ENCODE peak calls at places on chromosomes 3 and 15, in nine cellular contexts. J is RWPE1; X is activated T-helper 1 cell treated with anti-CD3 and anti-CD28 coated beads, Interleukin-12 subunit alpha, Interleukin-12 subunit beta, Interleukin-2, Interleukin-4 antibody, amounts not matched to agents 30 ng/mL and 10 ng/mL and 1 ng/mL, durations not matched to agents 14 hours and 24 hours and 36 hours; I is CD4-positive, alpha-beta memory T cell; A is stimulated activated effector memory CD8-positive, alpha-beta T cell treated with anti-CD3 and anti-CD28 coated beads, Interleukin-12 subunit alpha, Interleukin-12 subunit beta, amount 100 ng/mL, for 72 hours; O is choroid plexus epithelial cell; S is T-helper 9 cell; N is SW480; E is H54. Y is an unnamed sample.

GRCh38 chr15:34753236-34753894 is 1.4 kb downstream of the GJD2 start:
- DNase-seq in J (peak; percentile 66), X (no peak), I (no peak), A (no peak), O (peak; percentile 63), S (no peak), N (peak; percentile 20), E (peak; percentile 48), Y (no peak)

GRCh38 chr3:195580733-195581443 is 2.9 kb downstream of the APOD start:
- DNase-seq in J (no peak), X (no peak), I (no peak), A (no peak), O (peak; percentile 81), S (no peak), N (peak; percentile 31), E (no peak), Y (peak; percentile 5)

GRCh38 chr15:90716317-90716975 is 700 bp upstream of the BLM start:
- DNase-seq in J (peak; percentile 16), X (no peak), I (no peak), A (no peak), O (peak; percentile 22), S (no peak), N (no peak), E (no peak), Y (peak; percentile 62)

GRCh38 chr3:121992601-121993560 is 29.2 kb downstream of the ILDR1 start:
- DNase-seq in J (no peak), X (no peak), I (no peak), A (no peak), O (no peak), S (no peak), N (no peak), E (no peak), Y (no peak)

GRCh38 chr15:45802140-45802539 is 167.3 kb downstream of the SQOR start:
- DNase-seq in J (no peak), X (no peak), I (no peak), A (no peak), O (no peak), S (no peak), N (peak; percentile 25), E (no peak), Y (peak; percentile 98)

GRCh38 chr3:37556789-37557301 is 304.8 kb upstream of the CTDSPL start:
- DNase-seq in J (no peak), X (no peak), I (no peak), A (no peak), O (no peak), S (no peak), N (no peak), E (no peak), Y (no peak)

GRCh38 chr15:42736178-42736792 is 643 bp downstream of the CDAN1 start:
- DNase-seq in J (peak; percentile 42), X (peak; percentile 24), I (peak; percentile 42), A (peak; percentile 70), O (peak; percentile 23), S (no peak), N (no peak), E (peak; percentile 38), Y (peak; percentile 20)

GRCh38 chr3:11554666-11555065 is 89.0 kb downstream of the VGLL4 start:
- DNase-seq in J (no peak), X (no peak), I (no peak), A (no peak), O (no peak), S (no peak), N (no peak), E (no peak), Y (no peak)

GRCh38 chr3:33187368-33187634 is 31.3 kb downstream of the SUSD5 start:
- DNase-seq in J (no peak), X (no peak), I (no peak), A (no peak), O (peak; percentile 32), S (no peak), N (no peak), E (no peak), Y (no peak)

GRCh38 chr3:133081016-133081415 is 42.8 kb downstream of the TMEM108 start:
- DNase-seq in J (no peak), X (no peak), I (no peak), A (no peak), O (no peak), S (no peak), N (no peak), E (no peak), Y (no peak)

GRCh38 chr15:78004919-78005634 is 72.4 kb downstream of the TBC1D2B start:
- DNase-seq in J (no peak), X (no peak), I (no peak), A (no peak), O (peak; percentile 92), S (no peak), N (no peak), E (peak; percentile 29), Y (peak; percentile 56)

Y was measured in NCI-H146.